ENCODE peak calls at places on chromosome 4, in nine cellular contexts. M is CD8-positive, alpha-beta memory T cell; X is uterus; L is MM.1S; P is colonic mucosa; U is substantia nigra; F is brain microvascular endothelial cell; B is psoas muscle; T is Karpas-422. Z is an unnamed sample.

GRCh38 chr4:11626046-11626445 is 197.4 kb upstream of the HS3ST1 start:
- DNase-seq in M (no peak), X (no peak), L (no peak), P (no peak), U (no peak), F (no peak), B (no peak), T (no peak), Z (no peak)

GRCh38 chr4:83011779-83012630 is 1.4 kb upstream of the LIN54 start:
- DNase-seq in M (no peak), X (peak), L (peak), P (peak), U (peak), F (peak), B (peak), T (peak), Z (peak)

GRCh38 chr4:183142566-183143545 is 43.8 kb downstream of the WWC2 start:
- DNase-seq in M (no peak), X (no peak), L (no peak), P (no peak), U (no peak), F (no peak), B (peak), T (no peak), Z (peak)

GRCh38 chr4:95548738-95549245 is at the start of gene UNC5C:
- DNase-seq in M (no peak), X (peak), L (no peak), P (peak), U (no peak), F (peak), B (peak), T (no peak), Z (peak)

GRCh38 chr4:133921280-133922195 is 280.1 kb downstream of the PABPC4L start:
- DNase-seq in M (no peak), X (no peak), L (no peak), P (no peak), U (no peak), F (no peak), B (no peak), T (peak), Z (no peak)

GRCh38 chr4:112451831-112452230 is 64.1 kb downstream of the NEUROG2 start:
- DNase-seq in M (no peak), X (no peak), L (no peak), P (no peak), U (no peak), F (no peak), B (no peak), T (no peak), Z (no peak)

GRCh38 chr4:117784266-117784665 is 250.0 kb upstream of the NDST3 start:
- DNase-seq in M (no peak), X (no peak), L (no peak), P (no peak), U (no peak), F (no peak), B (no peak), T (no peak), Z (no peak)

GRCh38 chr4:58265734-58266133 is 1155.5 kb upstream of the IGFBP7 start:
- DNase-seq in M (no peak), X (no peak), L (no peak), P (no peak), U (no peak), F (no peak), B (no peak), T (no peak), Z (no peak)

GRCh38 chr4:159401791-159402380 is 299.0 kb downstream of the RAPGEF2 start:
- DNase-seq in M (no peak), X (no peak), L (no peak), P (no peak), U (no peak), F (peak), B (no peak), T (no peak), Z (no peak)

GRCh38 chr4:88008133-88008621 is 742 bp downstream of the PKD2 start:
- DNase-seq in M (no peak), X (no peak), L (peak), P (peak), U (peak), F (peak), B (peak), T (peak), Z (peak)

GRCh38 chr4:3845744-3846429 is 79.7 kb downstream of the ADRA2C start:
- DNase-seq in M (no peak), X (no peak), L (no peak), P (no peak), U (no peak), F (no peak), B (no peak), T (no peak), Z (no peak)

GRCh38 chr4:150960079-150960478 is 55.0 kb downstream of the LRBA start:
- DNase-seq in M (no peak), X (no peak), L (no peak), P (no peak), U (no peak), F (peak), B (no peak), T (no peak), Z (no peak)

GRCh38 chr4:21753084-21753760 is 195.3 kb downstream of the KCNIP4 start:
- DNase-seq in M (no peak), X (no peak), L (no peak), P (no peak), U (no peak), F (peak), B (no peak), T (no peak), Z (no peak)

GRCh38 chr4:165477799-165478198 is 99.0 kb downstream of the CPE start:
- DNase-seq in M (no peak), X (no peak), L (no peak), P (no peak), U (no peak), F (no peak), B (no peak), T (no peak), Z (no peak)

GRCh38 chr4:150583287-150584197 is 1.6 kb downstream of the MAB21L2 start:
- DNase-seq in M (no peak), X (no peak), L (no peak), P (no peak), U (no peak), F (peak), B (peak), T (no peak), Z (peak)

GRCh38 chr4:110364911-110365520 is 110.9 kb upstream of the ENPEP start:
- DNase-seq in M (no peak), X (no peak), L (no peak), P (no peak), U (no peak), F (peak), B (no peak), T (no peak), Z (no peak)

GRCh38 chr4:164949448-164950118 is 27.9 kb downstream of the TRIM61 start:
- DNase-seq in M (no peak), X (no peak), L (no peak), P (no peak), U (no peak), F (no peak), B (no peak), T (peak), Z (no peak)

GRCh38 chr4:105594094-105595010 is 41.9 kb downstream of the ARHGEF38 start:
- DNase-seq in M (no peak), X (no peak), L (peak), P (no peak), U (no peak), F (no peak), B (no peak), T (no peak), Z (no peak)

GRCh38 chr4:125368684-125369083 is 53.9 kb downstream of the FAT4 start:
- DNase-seq in M (no peak), X (no peak), L (no peak), P (no peak), U (no peak), F (peak), B (no peak), T (no peak), Z (no peak)

GRCh38 chr4:132297346-132297745 is 851.7 kb upstream of the PCDH10 start:
- DNase-seq in M (no peak), X (no peak), L (no peak), P (no peak), U (no peak), F (no peak), B (no peak), T (no peak), Z (no peak)

GRCh38 chr4:122045533-122045932 is 93.7 kb upstream of the TRPC3 start:
- DNase-seq in M (no peak), X (no peak), L (no peak), P (no peak), U (no peak), F (peak), B (no peak), T (no peak), Z (no peak)

GRCh38 chr4:80173841-80174240 is 23.5 kb upstream of the PRDM8 start:
- DNase-seq in M (no peak), X (no peak), L (no peak), P (no peak), U (no peak), F (no peak), B (no peak), T (no peak), Z (no peak)

GRCh38 chr4:15004701-15005301 is 2.5 kb downstream of the CPEB2 start:
- DNase-seq in M (peak), X (peak), L (peak), P (peak), U (peak), F (peak), B (peak), T (peak), Z (peak)

GRCh38 chr4:122772311-122772710 is 39.8 kb downstream of the BBS12 start:
- DNase-seq in M (no peak), X (no peak), L (no peak), P (no peak), U (no peak), F (no peak), B (no peak), T (no peak), Z (no peak)

GRCh38 chr4:131566026-131566425 is 1583.1 kb upstream of the PCDH10 start:
- DNase-seq in M (no peak), X (no peak), L (no peak), P (no peak), U (no peak), F (no peak), B (no peak), T (no peak), Z (no peak)

GRCh38 chr4:53616219-53616618 is 24.9 kb upstream of the LNX1 start:
- DNase-seq in M (no peak), X (no peak), L (no peak), P (no peak), U (no peak), F (no peak), B (no peak), T (no peak), Z (no peak)

GRCh38 chr4:13584481-13584880 is 40.2 kb upstream of the NKX3-2 start:
- DNase-seq in M (no peak), X (no peak), L (no peak), P (no peak), U (no peak), F (no peak), B (no peak), T (no peak), Z (no peak)

DNA sequence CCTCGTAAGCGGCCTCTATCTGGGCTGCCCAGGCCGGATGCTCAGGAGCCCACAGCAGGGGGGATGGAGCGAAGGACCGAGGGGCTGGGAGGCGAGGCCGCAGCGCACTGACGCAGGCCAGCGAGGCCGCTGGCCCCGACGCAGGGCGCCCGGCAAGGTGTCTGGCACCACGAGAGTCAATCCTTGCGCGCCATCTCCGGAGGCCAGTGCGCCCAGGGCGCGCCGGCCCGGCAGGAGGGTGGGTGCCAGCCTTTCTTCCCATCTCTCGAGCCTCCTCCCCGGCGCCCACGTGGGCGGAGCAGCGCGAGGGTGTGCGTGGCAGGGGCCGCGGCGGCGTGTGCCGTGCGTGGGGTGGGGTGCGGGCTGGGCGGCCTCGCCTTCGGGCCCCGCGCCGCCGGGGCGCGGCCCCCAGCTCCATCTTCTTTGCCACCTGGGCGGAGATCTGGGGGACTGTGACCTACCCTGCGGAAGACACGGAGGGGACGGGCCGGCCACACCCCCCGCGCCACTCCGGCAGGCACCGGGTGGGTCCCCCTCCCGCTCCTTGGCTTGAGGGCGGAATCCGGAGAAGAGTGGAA is 916 bp downstream of the JAKMIP1 start:
- DNase-seq in M (peak), X (no peak), L (no peak), P (no peak), U (no peak), F (no peak), B (no peak), T (no peak), Z (no peak)
- H3K27ac ChIP-seq in M (peak), X (no peak), L (no peak), P (no peak), U (no peak), F (no peak), B (no peak), T (no peak), Z (no peak)

GRCh38 chr4:39626261-39626660 is 12.4 kb downstream of the SMIM14 start:
- DNase-seq in M (no peak), X (no peak), L (no peak), P (no peak), U (no peak), F (no peak), B (no peak), T (peak), Z (no peak)

GRCh38 chr4:39621582-39621981 is 17.1 kb downstream of the SMIM14 start:
- DNase-seq in M (no peak), X (peak), L (no peak), P (peak), U (no peak), F (peak), B (peak), T (no peak), Z (peak)

GRCh38 chr4:39616651-39617050 is 22.0 kb downstream of the SMIM14 start:
- DNase-seq in M (no peak), X (no peak), L (no peak), P (no peak), U (no peak), F (no peak), B (no peak), T (no peak), Z (no peak)

GRCh38 chr4:39617534-39617933 is 21.1 kb downstream of the SMIM14 start:
- DNase-seq in M (no peak), X (no peak), L (no peak), P (no peak), U (no peak), F (no peak), B (no peak), T (no peak), Z (no peak)

GRCh38 chr4:39620551-39620950 is 18.1 kb downstream of the SMIM14 start:
- DNase-seq in M (no peak), X (no peak), L (no peak), P (no peak), U (no peak), F (no peak), B (no peak), T (no peak), Z (no peak)
- H3K27ac ChIP-seq in M (no peak), X (no peak), L (no peak), P (no peak), U (no peak), F (peak), B (no peak), T (peak), Z (peak)

GRCh38 chr4:57148177-57148576 is 38.0 kb upstream of the IGFBP7 start:
- DNase-seq in M (no peak), X (no peak), L (no peak), P (no peak), U (no peak), F (no peak), B (no peak), T (no peak), Z (no peak)
- H3K27ac ChIP-seq in M (no peak), X (no peak), L (no peak), P (no peak), U (no peak), F (peak), B (no peak), T (no peak), Z (no peak)

DNA sequence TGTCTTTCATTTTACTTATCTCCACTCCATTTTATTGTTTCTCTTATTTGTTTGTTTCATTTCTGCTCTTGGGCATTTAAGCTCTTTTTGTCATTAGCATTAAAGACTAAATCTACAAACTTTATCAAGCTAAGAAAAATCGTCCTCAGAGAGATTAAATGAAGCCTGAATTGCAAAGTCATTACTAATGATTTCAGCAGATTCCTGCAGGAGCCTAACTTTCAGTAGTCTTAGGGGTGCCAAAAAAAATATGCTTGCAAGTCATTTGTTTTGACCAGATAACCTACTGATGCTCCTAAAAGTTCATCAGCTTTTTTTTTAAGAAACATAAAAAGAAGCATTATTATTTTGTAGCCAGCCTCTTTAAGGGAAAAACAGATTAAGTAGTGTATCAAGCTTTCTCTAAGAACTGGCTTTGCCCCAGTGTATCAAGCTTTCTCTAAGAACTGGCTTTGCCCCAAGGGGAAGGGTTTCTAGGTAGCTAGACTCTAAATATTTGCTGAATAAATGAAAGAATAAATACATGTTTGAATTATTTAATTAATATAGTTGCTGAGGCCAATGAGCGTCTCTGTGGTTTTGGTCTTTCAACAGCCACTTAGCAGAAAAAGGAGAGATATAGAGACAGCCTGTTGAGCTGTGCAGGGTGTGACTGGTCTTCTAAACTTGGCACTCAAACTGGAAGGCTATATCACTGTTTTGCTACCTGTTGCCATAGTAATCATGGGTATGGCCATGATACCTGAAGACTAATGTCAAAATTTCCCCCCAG is 174.2 kb downstream of the BTC start:
- DNase-seq in M (no peak), X (no peak), L (no peak), P (no peak), U (no peak), F (peak), B (no peak), T (no peak), Z (no peak)
- H3K27ac ChIP-seq in M (no peak), X (no peak), L (no peak), P (no peak), U (no peak), F (peak), B (no peak), T (no peak), Z (no peak)

GRCh38 chr4:2465032-2465431 is 3.9 kb upstream of the RNF4 start:
- DNase-seq in M (no peak), X (no peak), L (no peak), P (no peak), U (no peak), F (no peak), B (no peak), T (no peak), Z (no peak)

GRCh38 chr4:2461246-2461960 is 7.5 kb upstream of the RNF4 start:
- DNase-seq in M (no peak), X (no peak), L (no peak), P (no peak), U (no peak), F (no peak), B (no peak), T (no peak), Z (no peak)

GRCh38 chr4:2462218-2462991 is 6.5 kb upstream of the RNF4 start:
- DNase-seq in M (peak), X (peak), L (peak), P (peak), U (peak), F (peak), B (peak), T (peak), Z (peak)

GRCh38 chr4:2459589-2460349 is 9.1 kb upstream of the RNF4 start:
- DNase-seq in M (no peak), X (no peak), L (no peak), P (no peak), U (no peak), F (no peak), B (no peak), T (no peak), Z (no peak)

DNA sequence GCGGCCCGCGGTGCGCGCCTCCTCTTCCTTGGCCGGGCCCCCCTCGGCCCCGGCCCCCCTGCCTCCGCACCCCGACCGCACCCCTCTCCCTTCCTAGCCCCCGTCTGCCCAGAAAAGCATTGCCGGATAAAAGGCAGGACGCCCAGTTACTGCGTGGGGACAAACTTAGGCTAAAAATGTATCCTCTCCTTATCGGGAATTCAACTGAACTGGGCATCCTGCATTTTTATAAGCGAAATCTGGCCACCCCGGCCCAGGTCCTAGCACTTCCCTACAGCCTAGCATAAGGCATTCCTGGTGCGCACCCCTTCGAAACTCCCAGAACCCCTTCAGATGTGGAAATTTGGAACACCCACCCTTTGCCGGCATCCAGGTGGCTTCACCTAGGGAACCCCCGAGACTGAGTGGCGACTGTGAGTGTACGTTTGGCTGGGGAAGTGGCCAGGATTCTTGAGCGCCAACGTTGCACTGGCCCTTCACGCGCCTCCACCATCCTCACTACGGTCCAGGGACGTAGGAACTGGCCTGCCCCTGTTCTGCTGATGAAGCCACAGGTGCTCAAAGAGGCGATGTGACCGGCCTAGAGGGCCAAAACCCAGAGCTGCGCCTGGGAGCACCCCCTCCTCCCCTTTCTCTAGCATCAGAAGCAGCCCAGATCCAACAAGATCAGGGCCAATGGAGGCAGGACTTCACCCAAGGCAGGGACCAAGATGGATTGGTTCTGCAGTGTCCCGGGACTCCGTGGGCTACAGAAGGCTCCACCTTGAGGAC is 5.7 kb upstream of the RNF4 start:
- DNase-seq in M (no peak), X (no peak), L (no peak), P (no peak), U (no peak), F (no peak), B (no peak), T (no peak), Z (no peak)
- H3K27ac ChIP-seq in M (no peak), X (peak), L (no peak), P (no peak), U (no peak), F (no peak), B (peak), T (no peak), Z (peak)

Z was measured in heart right ventricle.